ENCODE peak calls at places on chromosomes 13 and 19, in four cellular contexts. C is H1, E is ovary, H is IMR-90. B is an unnamed sample.

GRCh38 chr19:10648360-10648759 is 5.8 kb upstream of the ILF3 start:
- DNase-seq in E (no peak), H (no peak), C (no peak), B (no peak)

GRCh38 chr13:97905517-97905916 is 48.0 kb upstream of the IPO5 start:
- DNase-seq in C (no peak), E (no peak), H (no peak), B (no peak)

GRCh38 chr13:44810067-44810840 is 179.0 kb downstream of the NUFIP1 start:
- DNase-seq in H (no peak), E (peak; percentile 66), C (no peak), B (no peak)

GRCh38 chr13:100130092-100130491 is 41.2 kb downstream of the PCCA start:
- DNase-seq in H (no peak), E (no peak), C (no peak), B (no peak)

GRCh38 chr13:101152184-101152583 is 264.1 kb downstream of the NALCN start:
- DNase-seq in C (no peak), H (no peak), E (no peak), B (no peak)

GRCh38 chr13:74657765-74658164 is 523.6 kb upstream of the KLF12 start:
- DNase-seq in H (no peak), E (no peak), C (no peak), B (no peak)

GRCh38 chr13:100361504-100361903 is 227.1 kb downstream of the GGACT start:
- DNase-seq in C (no peak), H (peak; percentile 62), E (no peak), B (no peak)

GRCh38 chr13:32248789-32249188 is 66.4 kb downstream of the ZAR1L start:
- DNase-seq in E (no peak), H (no peak), C (no peak), B (no peak)

GRCh38 chr13:45178349-45179142 is 22.3 kb downstream of the KCTD4 start:
- DNase-seq in C (no peak), E (no peak), H (peak; percentile 93), B (no peak)

GRCh38 chr13:80584306-80584705 is 243.4 kb upstream of the SPRY2 start:
- DNase-seq in H (no peak), E (no peak), C (no peak), B (no peak)

GRCh38 chr19:29702958-29703320 is 12.1 kb downstream of the C19orf12 start:
- DNase-seq in E (no peak), C (no peak), H (no peak), B (no peak)

GRCh38 chr19:18415177-18415867 is 3.9 kb upstream of the SSBP4 start:
- DNase-seq in C (no peak), E (peak; percentile 91), H (peak; percentile 66), B (no peak)

GRCh38 chr13:40143559-40143958 is 488.1 kb downstream of the COG6 start:
- DNase-seq in C (no peak), E (no peak), H (no peak), B (no peak)

GRCh38 chr13:31352467-31352866 is 152.7 kb downstream of the B3GLCT start:
- DNase-seq in C (no peak), E (no peak), H (no peak), B (no peak)

GRCh38 chr13:52179925-52180324 is 20.5 kb upstream of the NEK3 start:
- DNase-seq in E (no peak), H (no peak), C (no peak), B (no peak)

GRCh38 chr13:94702181-94703041 is 9.9 kb downstream of the SOX21 start:
- DNase-seq in E (no peak), H (no peak), C (no peak), B (peak; percentile 51)

GRCh38 chr13:110421696-110422395 is 114.8 kb downstream of the COL4A2 start:
- DNase-seq in H (peak; percentile 90), C (no peak), E (no peak), B (no peak)
- H3K4me1 ChIP-seq in H (peaks cover 22% of the 10 kb centered on the region), C (no peaks in the 10 kb centered on the region), E (peaks cover 2% of the 10 kb centered on the region), B (peaks cover 5% of the 10 kb centered on the region)

DNA sequence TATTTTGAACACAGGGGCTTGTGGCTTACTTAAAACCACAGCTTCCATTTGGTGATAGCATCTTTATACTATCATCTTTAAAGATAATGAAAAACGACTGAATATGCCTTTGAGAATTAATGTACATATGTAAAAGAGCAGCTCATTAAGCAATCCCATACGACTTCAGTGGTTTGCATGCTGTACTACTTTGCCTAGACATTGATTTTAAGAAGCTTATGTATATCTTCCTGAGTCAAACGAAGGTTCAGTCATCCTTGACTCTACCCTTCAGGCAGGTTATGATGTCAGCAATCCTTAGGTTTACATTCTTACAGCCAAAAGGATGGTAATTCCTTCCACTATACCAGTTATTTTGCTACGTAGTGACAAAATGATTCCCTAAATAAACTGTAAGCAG is 40.7 kb downstream of the BRD4 start:
- DNase-seq in E (no peak), H (peak; percentile 81), C (no peak), B (no peak)
- H3K4me1 ChIP-seq in E (peaks cover 45% of the 10 kb centered on the region), H (peaks cover 44% of the 10 kb centered on the region), C (peaks cover 27% of the 10 kb centered on the region), B (peaks cover 36% of the 10 kb centered on the region)

DNA sequence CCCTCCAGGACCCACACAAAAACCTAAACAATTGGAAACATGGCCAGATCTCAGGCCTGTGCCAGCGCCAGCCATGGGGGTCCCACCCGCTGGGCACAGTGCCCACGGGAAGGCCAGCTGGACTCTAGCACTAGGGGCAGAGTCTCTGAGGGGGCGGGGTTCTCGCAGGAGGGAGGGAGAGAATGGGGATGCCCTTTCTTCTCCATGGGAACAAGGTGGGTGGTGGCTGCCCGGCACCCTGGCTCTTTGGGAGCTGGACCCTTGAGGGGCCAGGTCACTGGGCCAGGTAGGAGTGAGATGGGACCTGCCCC is 8.4 kb downstream of the LYL1 start:
- DNase-seq in E (peak; percentile 65), H (no peak), C (no peak), B (no peak)
- H3K4me1 ChIP-seq in E (peaks cover 31% of the 10 kb centered on the region), H (peaks cover 11% of the 10 kb centered on the region), C (peaks cover 17% of the 10 kb centered on the region), B (peaks cover 37% of the 10 kb centered on the region)

GRCh38 chr19:950352-951066 is 24.7 kb downstream of the ARID3A start:
- DNase-seq in C (no peak), H (no peak), E (peak; percentile 13), B (no peak)
- H3K4me1 ChIP-seq in C (peaks cover 19% of the 10 kb centered on the region), H (peaks cover 26% of the 10 kb centered on the region), E (peaks cover 3% of the 10 kb centered on the region), B (peaks cover 31% of the 10 kb centered on the region)